ENCODE peak calls at places on chromosomes 13 and 19, in nine cellular contexts. V, A, O, M, X, Y, J, Z and D are unnamed samples. For H3K4me1, the result is how much of the 10 kb centered on the place peaks cover.

GRCh38 chr19:46634045-46634655 is 1.9 kb downstream of the GNG8 start:
- DNase-seq in V (peak), A (peak), O (peak), M (peak), X (peak), Y (peak), J (peak), Z (peak), D (peak)

GRCh38 chr13:79222427-79223205 is 183.4 kb downstream of the RBM26 start:
- DNase-seq in V (no peak), A (no peak), O (no peak), M (no peak), X (no peak), Y (no peak), J (no peak), Z (no peak), D (no peak)

GRCh38 chr13:59690857-59691500 is 472.7 kb downstream of the DIAPH3 start:
- DNase-seq in V (no peak), A (no peak), O (no peak), M (no peak), X (no peak), Y (no peak), J (no peak), Z (no peak), D (no peak)

GRCh38 chr19:46932346-46932745 is 71.5 kb downstream of the ARHGAP35 start:
- DNase-seq in V (no peak), A (no peak), O (no peak), M (no peak), X (no peak), Y (no peak), J (no peak), Z (no peak), D (peak)

GRCh38 chr13:36559388-36559787 is 114.4 kb upstream of the SERTM1 start:
- DNase-seq in V (no peak), A (no peak), O (no peak), M (no peak), X (no peak), Y (no peak), J (no peak), Z (no peak), D (peak)

GRCh38 chr13:106911602-106912001 is 343.7 kb upstream of the ARGLU1 start:
- DNase-seq in V (no peak), A (no peak), O (no peak), M (no peak), X (no peak), Y (no peak), J (no peak), Z (no peak), D (no peak)

GRCh38 chr13:30172593-30173300 is 134.6 kb downstream of the KATNAL1 start:
- DNase-seq in V (no peak), A (no peak), O (no peak), M (no peak), X (no peak), Y (no peak), J (no peak), Z (peak), D (no peak)

GRCh38 chr13:29484236-29484635 is 111.3 kb downstream of the SLC7A1 start:
- DNase-seq in V (no peak), A (peak), O (no peak), M (no peak), X (no peak), Y (no peak), J (no peak), Z (no peak), D (no peak)

GRCh38 chr19:6568010-6568411 is 22.9 kb downstream of the CD70 start:
- DNase-seq in V (no peak), A (no peak), O (no peak), M (no peak), X (no peak), Y (no peak), J (no peak), Z (no peak), D (no peak)

GRCh38 chr19:41457241-41457640 is 14.3 kb downstream of the ERICH4 start:
- DNase-seq in V (peak), A (no peak), O (no peak), M (no peak), X (no peak), Y (no peak), J (no peak), Z (no peak), D (no peak)

GRCh38 chr19:34403784-34404108 is 453 bp upstream of the PDCD2L start:
- DNase-seq in V (no peak), A (no peak), O (no peak), M (no peak), X (no peak), Y (no peak), J (no peak), Z (no peak), D (no peak)

GRCh38 chr19:7326105-7326877 is 22.4 kb upstream of the ARHGEF18 start:
- DNase-seq in V (peak), A (no peak), O (peak), M (no peak), X (no peak), Y (no peak), J (no peak), Z (no peak), D (no peak)

GRCh38 chr19:18294467-18294864 is 13.0 kb upstream of the JUND start:
- DNase-seq in V (peak), A (peak), O (no peak), M (no peak), X (no peak), Y (peak), J (no peak), Z (no peak), D (peak)

GRCh38 chr13:100534147-100534818 is 54.3 kb downstream of the GGACT start:
- DNase-seq in V (no peak), A (no peak), O (no peak), M (no peak), X (no peak), Y (no peak), J (no peak), Z (no peak), D (no peak)

GRCh38 chr13:20190481-20191310 is 2.0 kb downstream of the GJB2 start:
- DNase-seq in V (no peak), A (no peak), O (peak), M (no peak), X (no peak), Y (no peak), J (no peak), Z (no peak), D (no peak)

GRCh38 chr13:94478913-94479312 is 569 bp downstream of the DCT start:
- DNase-seq in V (no peak), A (no peak), O (no peak), M (no peak), X (no peak), Y (no peak), J (no peak), Z (no peak), D (no peak)

GRCh38 chr19:43634877-43635560 is 4.6 kb downstream of the CADM4 start:
- DNase-seq in V (no peak), A (no peak), O (no peak), M (no peak), X (no peak), Y (no peak), J (no peak), Z (no peak), D (no peak)

GRCh38 chr19:19552811-19553210 is 14.7 kb downstream of the CILP2 start:
- DNase-seq in V (no peak), A (no peak), O (no peak), M (no peak), X (no peak), Y (no peak), J (no peak), Z (no peak), D (peak)

GRCh38 chr19:3289971-3290569 is 65.6 kb downstream of the CELF5 start:
- DNase-seq in V (no peak), A (no peak), O (peak), M (no peak), X (no peak), Y (no peak), J (no peak), Z (no peak), D (peak)

GRCh38 chr13:54162069-54162468 is 1133.5 kb downstream of the OLFM4 start:
- DNase-seq in V (no peak), A (no peak), O (no peak), M (no peak), X (no peak), Y (no peak), J (no peak), Z (no peak), D (no peak)

GRCh38 chr13:57630661-57631606 is 610 bp upstream of the PCDH17 start:
- DNase-seq in V (no peak), A (no peak), O (no peak), M (no peak), X (no peak), Y (no peak), J (no peak), Z (no peak), D (no peak)

GRCh38 chr19:16418597-16418962 is 53.2 kb downstream of the EPS15L1 start:
- DNase-seq in V (no peak), A (no peak), O (no peak), M (no peak), X (no peak), Y (no peak), J (no peak), Z (no peak), D (no peak)

GRCh38 chr19:17052439-17052838 is 22.8 kb downstream of the HAUS8 start:
- DNase-seq in V (peak), A (no peak), O (no peak), M (peak), X (no peak), Y (no peak), J (no peak), Z (peak), D (peak)

GRCh38 chr19:792361-792885 is 4.8 kb upstream of the PTBP1 start:
- DNase-seq in V (no peak), A (no peak), O (no peak), M (no peak), X (no peak), Y (peak), J (no peak), Z (no peak), D (no peak)
- H3K27ac ChIP-seq in V (no peak), A (peak), O (no peak), M (no peak), X (peak), Y (peak), J (peak), Z (no peak), D (peak)

GRCh38 chr19:52069653-52070052 is 21.0 kb upstream of the ZNF432 start:
- DNase-seq in V (no peak), A (no peak), O (no peak), M (no peak), X (no peak), Y (no peak), J (no peak), Z (no peak), D (no peak)
- H3K4me3 ChIP-seq in V (no peak), A (no peak), O (no peak), M (no peak), X (no peak), Y (no peak), J (no peak), Z (no peak), D (no peak)

GRCh38 chr13:33678906-33679657 is 138.9 kb upstream of the RFC3 start:
- DNase-seq in V (peak), A (peak), O (no peak), M (peak), X (peak), Y (peak), J (peak), Z (peak), D (peak)
- H3K4me1 ChIP-seq in V (under half), A (under half), O (under half), M (under half), X (under half), Y (under half), J (under half), Z (under half), D (under half)

DNA sequence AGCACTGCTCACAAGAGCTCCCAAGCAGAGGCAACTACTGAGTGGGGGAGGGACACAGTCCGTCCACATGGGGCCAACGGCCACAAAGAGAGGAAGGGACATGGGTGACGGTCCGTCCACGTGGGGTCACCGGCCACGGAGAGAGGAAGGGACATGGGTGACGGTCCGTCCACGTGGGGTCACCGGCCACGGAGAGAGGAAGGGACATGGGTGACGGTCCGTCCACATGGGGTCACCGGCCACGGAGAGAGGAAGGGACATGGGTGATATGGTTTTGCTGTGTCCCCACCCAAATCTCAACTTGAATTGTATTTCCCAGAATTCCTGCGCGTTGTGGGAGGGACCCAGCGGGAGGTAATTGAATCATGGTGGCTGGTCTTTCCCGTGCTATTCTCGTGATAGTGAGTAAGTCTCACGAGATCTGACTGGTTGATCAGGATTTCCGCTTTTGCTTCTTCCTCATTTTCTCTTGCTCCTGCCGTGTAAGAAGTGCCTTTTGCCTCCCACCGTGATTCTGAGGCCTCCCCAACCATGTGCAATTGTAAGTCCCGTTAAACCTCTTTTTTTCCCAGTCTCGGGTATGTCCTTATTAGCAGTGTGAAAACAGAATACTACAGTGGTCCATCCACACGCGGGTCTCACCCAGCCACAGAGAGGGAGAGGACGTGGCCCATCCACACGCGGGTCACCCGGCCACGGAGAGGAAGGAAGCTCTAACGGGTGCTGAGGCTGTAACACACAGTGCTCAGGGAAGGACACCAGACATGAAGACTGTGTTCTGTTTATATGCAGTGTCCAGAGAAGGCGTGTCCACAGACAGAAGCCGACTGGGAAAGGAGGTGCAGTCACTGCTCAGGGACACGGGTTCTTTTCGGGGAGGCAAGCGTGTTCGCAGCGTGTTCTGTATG is 48.5 kb downstream of the GAS6 start:
- DNase-seq in V (peak), A (peak), O (no peak), M (no peak), X (no peak), Y (no peak), J (no peak), Z (no peak), D (no peak)
- H3K27ac ChIP-seq in V (no peak), A (no peak), O (no peak), M (no peak), X (no peak), Y (no peak), J (no peak), Z (no peak), D (no peak)

GRCh38 chr19:12840091-12841079 is 2.1 kb downstream of the MAST1 start:
- DNase-seq in V (peak), A (no peak), O (peak), M (peak), X (no peak), Y (peak), J (peak), Z (no peak), D (peak)
- H3K4me3 ChIP-seq in V (no peak), A (peak), O (peak), M (no peak), X (no peak), Y (no peak), J (peak), Z (no peak), D (no peak)